ENCODE peak calls at places on chromosomes 13 and 19, in four cellular contexts. J is AG09319, K is adrenal gland, H is EL. W is an unnamed sample.

GRCh38 chr13:77563110-77563509 is 27.6 kb downstream of the SCEL start:
- DNase-seq in H (no peak), K (no peak), J (no peak), W (no peak)

GRCh38 chr19:18438331-18439024 is 545 bp upstream of the ISYNA1 start:
- DNase-seq in H (no peak), J (no peak), K (peak), W (no peak)

GRCh38 chr13:101811440-101811839 is 359.0 kb downstream of the ITGBL1 start:
- DNase-seq in H (no peak), K (no peak), J (no peak), W (no peak)

GRCh38 chr13:90594694-90595093 is 752.8 kb upstream of the MIR17HG start:
- DNase-seq in H (peak), K (no peak), J (no peak), W (no peak)

GRCh38 chr19:33096005-33096404 is 15.0 kb downstream of the GPATCH1 start:
- DNase-seq in H (no peak), K (no peak), J (no peak), W (no peak)

GRCh38 chr13:74325106-74325505 is 190.9 kb upstream of the KLF12 start:
- DNase-seq in H (peak), J (peak), K (peak), W (no peak)

GRCh38 chr13:44726214-44726613 is 150.1 kb upstream of the TSC22D1 start:
- DNase-seq in J (peak), H (peak), K (no peak), W (no peak)

GRCh38 chr13:49082653-49083536 is 107.2 kb downstream of the FNDC3A start:
- DNase-seq in J (peak), H (peak), K (no peak), W (no peak)

GRCh38 chr13:34108396-34108795 is 290.4 kb downstream of the RFC3 start:
- DNase-seq in H (peak), J (no peak), K (no peak), W (no peak)

GRCh38 chr13:94550030-94550738 is 45.8 kb downstream of the TGDS start:
- DNase-seq in K (peak), H (peak), J (no peak), W (no peak)

GRCh38 chr13:35388979-35389378 is 87.5 kb downstream of the MAB21L1 start:
- DNase-seq in H (peak), J (peak), K (no peak), W (no peak)

GRCh38 chr13:113902536-113902935 is 38.7 kb upstream of the GAS6 start:
- DNase-seq in K (no peak), J (no peak), H (no peak), W (no peak)

GRCh38 chr13:36718146-36718545 is 44.3 kb downstream of the SERTM1 start:
- DNase-seq in J (no peak), K (no peak), H (no peak), W (no peak)

GRCh38 chr19:19488041-19488874 is 27.1 kb downstream of the TSSK6 start:
- DNase-seq in K (peak), J (no peak), H (no peak), W (no peak)

GRCh38 chr19:18167975-18168645 is 5.5 kb upstream of the IFI30 start:
- DNase-seq in J (no peak), K (peak), H (peak), W (peak)

GRCh38 chr13:83220241-83220640 is 662.0 kb downstream of the SLITRK1 start:
- DNase-seq in H (no peak), J (no peak), K (no peak), W (no peak)

GRCh38 chr19:18674616-18675015 is 8.9 kb upstream of the CRTC1 start:
- DNase-seq in J (no peak), K (no peak), H (no peak), W (no peak)

GRCh38 chr13:97259787-97260641 is 37.9 kb downstream of the MBNL2 start:
- DNase-seq in J (no peak), H (peak), K (peak), W (no peak)

GRCh38 chr13:64912141-64912540 is 2318.0 kb downstream of the PCDH9 start:
- DNase-seq in K (no peak), H (peak), J (no peak), W (no peak)

GRCh38 chr19:17874423-17875135 is 2.8 kb downstream of the SLC5A5 start:
- DNase-seq in K (no peak), H (no peak), J (no peak), W (no peak)

GRCh38 chr13:48230541-48230940 is 2.5 kb upstream of the ITM2B start:
- DNase-seq in K (no peak), J (no peak), H (no peak), W (no peak)

GRCh38 chr13:98856983-98857382 is 104.5 kb upstream of the SLC15A1 start:
- DNase-seq in J (no peak), H (no peak), K (no peak), W (no peak)

GRCh38 chr13:88601949-88602348 is 930.8 kb downstream of the SLITRK5 start:
- DNase-seq in K (no peak), H (no peak), J (no peak), W (no peak)

GRCh38 chr19:5078179-5078578 is 109.3 kb downstream of the KDM4B start:
- DNase-seq in K (no peak), J (no peak), H (no peak), W (no peak)

GRCh38 chr13:33271759-33272158 is 13.8 kb downstream of the STARD13 start:
- DNase-seq in K (no peak), J (no peak), H (no peak), W (no peak)

GRCh38 chr19:14477417-14478112 is 2.4 kb upstream of the PTGER1 start:
- DNase-seq in J (no peak), H (no peak), K (no peak), W (no peak)

GRCh38 chr19:18340237-18340989 is at the start of gene PGPEP1:
- DNase-seq in H (peak), J (no peak), K (peak), W (peak)

GRCh38 chr13:46520188-46520587 is 32.8 kb upstream of the LRCH1 start:
- DNase-seq in K (no peak), H (no peak), J (no peak), W (no peak)

GRCh38 chr13:27789153-27789494 is 3.2 kb upstream of the GSX1 start:
- DNase-seq in H (no peak), J (no peak), K (no peak), W (no peak)

GRCh38 chr13:99722931-99723330 is 221.7 kb downstream of the TM9SF2 start:
- DNase-seq in H (no peak), J (no peak), K (no peak), W (no peak)